ENCODE peak calls at places on chromosome 5, in seven cellular contexts. R is activated T-helper 1 cell treated with anti-CD3 and anti-CD28 coated beads, Interleukin-2, amount 50 U/mL, for 16 hours; A is A549; W is dorsolateral prefrontal cortex; H is transverse colon; Q is T47D; B is astrocyte of the cerebellum. U is an unnamed sample.

GRCh38 chr5:92309336-92309991 is 926.3 kb upstream of the ARRDC3 start:
- DNase-seq in W (no peak), H (no peak), A (peak; percentile 48), B (peak; percentile 34), R (no peak), Q (peak; percentile 41), U (peak; percentile 54)

GRCh38 chr5:102590467-102590866 is 91.7 kb upstream of the SLCO6A1 start:
- DNase-seq in R (no peak), Q (no peak), W (no peak), B (no peak), H (no peak), A (no peak), U (no peak)

GRCh38 chr5:141476132-141476909 is 555 bp downstream of the PCDHGC3 start:
- DNase-seq in R (no peak), H (peak; percentile 57), Q (peak; percentile 83), B (peak; percentile 56), A (peak; percentile 16), W (peak; percentile 68), U (no peak)

GRCh38 chr5:154380263-154380662 is 65.5 kb upstream of the SAP30L start:
- DNase-seq in W (no peak), R (no peak), B (peak; percentile 84), H (no peak), Q (peak; percentile 94), A (no peak), U (no peak)

GRCh38 chr5:156918311-156918845 is 44.6 kb downstream of the TIMD4 start:
- DNase-seq in A (no peak), Q (no peak), W (no peak), R (no peak), B (no peak), H (no peak), U (no peak)

GRCh38 chr5:43305948-43306563 is 7.2 kb downstream of the HMGCS1 start:
- DNase-seq in Q (peak; percentile 82), W (no peak), R (no peak), B (peak; percentile 54), H (no peak), A (peak; percentile 74), U (peak; percentile 73)

GRCh38 chr5:9903806-9904205 is 273.7 kb upstream of the TAS2R1 start:
- DNase-seq in Q (no peak), R (no peak), B (peak; percentile 72), H (no peak), A (no peak), W (no peak), U (no peak)

GRCh38 chr5:102638912-102639652 is 116.0 kb upstream of the PAM start:
- DNase-seq in R (no peak), H (no peak), Q (peak; percentile 13), B (no peak), W (no peak), A (no peak), U (peak; percentile 19)

GRCh38 chr5:111935835-111936234 is 178.8 kb upstream of the NREP start:
- DNase-seq in A (no peak), W (no peak), Q (no peak), B (no peak), H (no peak), R (no peak), U (no peak)

GRCh38 chr5:116154252-116154651 is 69.4 kb downstream of the COMMD10 start:
- DNase-seq in B (no peak), W (no peak), R (no peak), A (no peak), H (no peak), Q (peak; percentile 23), U (no peak)

GRCh38 chr5:3350781-3351180 is 244.9 kb upstream of the IRX1 start:
- DNase-seq in B (no peak), H (no peak), W (no peak), R (no peak), Q (no peak), A (no peak), U (no peak)

GRCh38 chr5:157568717-157569116 is 6.9 kb downstream of the ADAM19 start:
- DNase-seq in W (peak; percentile 53), A (no peak), R (no peak), H (no peak), Q (no peak), B (no peak), U (no peak)

GRCh38 chr5:50751064-50751657 is 84.7 kb downstream of the PARP8 start:
- DNase-seq in Q (peak; percentile 74), R (no peak), A (peak; percentile 36), B (peak; percentile 23), W (no peak), H (peak; percentile 12), U (peak; percentile 72)

GRCh38 chr5:174972291-174972690 is 247.9 kb downstream of the MSX2 start:
- DNase-seq in R (no peak), B (no peak), H (no peak), Q (peak; percentile 46), W (no peak), A (no peak), U (peak; percentile 11)

GRCh38 chr5:143682221-143682620 is 129.7 kb upstream of the HMHB1 start:
- DNase-seq in W (no peak), Q (no peak), A (peak; percentile 32), H (no peak), B (no peak), R (no peak), U (no peak)

GRCh38 chr5:115349001-115349817 is 52.8 kb upstream of the CCDC112 start:
- DNase-seq in W (no peak), A (peak; percentile 79), R (no peak), H (peak; percentile 42), B (peak; percentile 72), Q (peak; percentile 27), U (peak; percentile 87)

GRCh38 chr5:37833990-37834389 is 5.9 kb downstream of the GDNF start:
- DNase-seq in W (no peak), Q (no peak), A (no peak), R (no peak), H (no peak), B (no peak), U (no peak)

GRCh38 chr5:10400834-10401233 is 40.8 kb upstream of the ROPN1L start:
- DNase-seq in B (no peak), W (no peak), R (no peak), H (no peak), Q (no peak), A (no peak), U (no peak)

GRCh38 chr5:105034335-105034734 is 1471.7 kb upstream of the NUDT12 start:
- DNase-seq in H (no peak), R (no peak), A (no peak), W (no peak), Q (no peak), B (no peak), U (no peak)

GRCh38 chr5:62082370-62082778 is 223.6 kb upstream of the KIF2A start:
- DNase-seq in W (no peak), B (no peak), Q (no peak), H (no peak), A (no peak), R (no peak), U (peak; percentile 57)

GRCh38 chr5:76271836-76272235 is 131.2 kb upstream of the IQGAP2 start:
- DNase-seq in H (no peak), R (no peak), W (no peak), B (no peak), Q (no peak), A (no peak), U (no peak)

GRCh38 chr5:178478370-178478769 is 111.8 kb downstream of the COL23A1 start:
- DNase-seq in B (no peak), R (no peak), Q (no peak), A (no peak), H (no peak), W (no peak), U (no peak)

GRCh38 chr5:76500633-76501393 is 97.7 kb downstream of the IQGAP2 start:
- DNase-seq in R (no peak), W (no peak), B (peak; percentile 26), Q (no peak), A (no peak), H (no peak), U (no peak)

GRCh38 chr5:55923177-55923872 is 71.4 kb downstream of the IL6ST start:
- DNase-seq in Q (no peak), R (no peak), H (no peak), W (no peak), A (no peak), B (no peak), U (peak; percentile 9)

GRCh38 chr5:82591021-82591515 is 312.9 kb upstream of the RPS23 start:
- DNase-seq in Q (no peak), R (no peak), B (no peak), H (no peak), W (no peak), A (no peak), U (no peak)

GRCh38 chr5:150350524-150351344 is 6.8 kb upstream of the TCOF1 start:
- DNase-seq in H (peak; percentile 79), A (peak; percentile 83), W (peak; percentile 75), B (peak; percentile 28), Q (peak; percentile 87), R (no peak), U (peak; percentile 35)

GRCh38 chr5:153883829-153884228 is 154.9 kb downstream of the FAM114A2 start:
- DNase-seq in A (no peak), B (no peak), H (no peak), R (no peak), Q (no peak), W (no peak), U (no peak)

GRCh38 chr5:127899214-127899610 is 184.4 kb upstream of the SLC12A2 start:
- DNase-seq in W (no peak), Q (no peak), B (no peak), R (no peak), H (no peak), A (no peak), U (no peak)

GRCh38 chr5:172835246-172836030 is 1.4 kb downstream of the ERGIC1 start:
- DNase-seq in H (no peak), W (no peak), B (no peak), A (no peak), R (no peak), Q (no peak), U (no peak)

GRCh38 chr5:35269006-35269405 is 38.7 kb upstream of the PRLR start:
- DNase-seq in W (no peak), Q (no peak), A (no peak), B (no peak), H (no peak), R (no peak), U (no peak)

GRCh38 chr5:32711693-32712462 is 757 bp downstream of the NPR3 start:
- DNase-seq in A (peak; percentile 52), R (no peak), W (no peak), H (no peak), Q (peak; percentile 12), B (no peak), U (no peak)

GRCh38 chr5:10424124-10424731 is 17.5 kb upstream of the ROPN1L start:
- DNase-seq in R (no peak), B (peak; percentile 44), H (no peak), W (no peak), Q (peak; percentile 52), A (peak; percentile 59), U (peak; percentile 21)

GRCh38 chr5:97499605-97500004 is 316.6 kb upstream of the RIOK2 start:
- DNase-seq in R (no peak), B (no peak), Q (peak; percentile 42), W (no peak), A (no peak), H (no peak), U (no peak)

GRCh38 chr5:164475339-164475977 is 970.0 kb downstream of the MAT2B start:
- DNase-seq in Q (peak; percentile 73), W (no peak), H (no peak), B (peak; percentile 23), R (no peak), A (peak; percentile 9), U (peak; percentile 31)

GRCh38 chr5:154059583-154059982 is 20.8 kb downstream of the MFAP3 start:
- DNase-seq in R (no peak), Q (peak; percentile 36), A (no peak), B (no peak), W (no peak), H (no peak), U (no peak)

GRCh38 chr5:151005187-151005974 is 15.0 kb upstream of the GPX3 start:
- DNase-seq in W (no peak), H (peak; percentile 38), R (no peak), B (no peak), A (no peak), Q (no peak), U (peak; percentile 31)

GRCh38 chr5:2887401-2888348 is 136.2 kb upstream of the IRX2 start:
- DNase-seq in B (no peak), W (no peak), R (no peak), Q (no peak), A (no peak), H (no peak), U (no peak)

GRCh38 chr5:53397845-53398244 is 82.6 kb upstream of the FST start:
- DNase-seq in W (no peak), A (peak; percentile 44), R (no peak), Q (no peak), B (no peak), H (no peak), U (peak; percentile 49)